ENCODE peak calls at places on chromosomes 16 and 17, in seven cellular contexts. P is uterus, A is breast epithelium, E is A549, O is heart left ventricle, H is stomach, U is prostate gland. X is an unnamed sample.
A peak's percentile ranks its signal among the peaks of the same experiment; 100 is the strongest.

GRCh38 chr17:36994438-36994837 is 45.7 kb downstream of the AATF start:
- DNase-seq in U (no peak), O (no peak), A (no peak), H (no peak), E (no peak), P (no peak), X (no peak)

GRCh38 chr17:45976755-45977505 is 22.1 kb upstream of the STH start:
- DNase-seq in P (no peak), H (no peak), A (no peak), O (no peak), E (no peak), U (no peak), X (no peak)

GRCh38 chr17:44932526-44933097 is 15.0 kb downstream of the KIF18B start:
- DNase-seq in E (no peak), A (peak; percentile 45), P (no peak), O (peak; percentile 20), U (no peak), H (no peak), X (no peak)

GRCh38 chr17:66625321-66625767 is 209.6 kb upstream of the CACNG5 start:
- DNase-seq in H (no peak), U (no peak), P (no peak), A (no peak), E (peak; percentile 85), O (no peak), X (no peak)

GRCh38 chr17:55743103-55743679 is 7.7 kb upstream of the PCTP start:
- DNase-seq in P (no peak), U (peak; percentile 15), A (peak; percentile 61), H (peak; percentile 46), E (peak; percentile 23), O (no peak), X (no peak)

GRCh38 chr16:86074651-86075487 is 175.9 kb downstream of the IRF8 start:
- DNase-seq in H (no peak), E (no peak), O (no peak), U (no peak), P (no peak), A (peak; percentile 43), X (no peak)

GRCh38 chr16:11257131-11257938 is 1.3 kb upstream of the SOCS1 start:
- DNase-seq in E (peak; percentile 91), P (peak; percentile 84), O (peak; percentile 82), H (peak; percentile 74), U (peak; percentile 73), A (peak; percentile 75), X (peak; percentile 86)

GRCh38 chr17:68178831-68179230 is 69.0 kb upstream of the AMZ2 start:
- DNase-seq in A (no peak), E (no peak), O (no peak), H (no peak), P (no peak), U (no peak), X (no peak)

GRCh38 chr17:4476512-4477070 is 22.1 kb upstream of the SPNS2 start:
- DNase-seq in H (peak; percentile 91), E (no peak), A (no peak), U (peak; percentile 31), O (peak; percentile 25), P (no peak), X (no peak)

GRCh38 chr16:83137326-83137770 is 510.6 kb downstream of the CDH13 start:
- DNase-seq in O (no peak), H (peak; percentile 28), U (peak; percentile 12), P (peak; percentile 33), E (no peak), A (no peak), X (no peak)

GRCh38 chr17:1234455-1234854 is 35.8 kb upstream of the BHLHA9 start:
- DNase-seq in E (no peak), H (no peak), O (peak; percentile 40), U (no peak), P (no peak), A (no peak), X (no peak)

DNA sequence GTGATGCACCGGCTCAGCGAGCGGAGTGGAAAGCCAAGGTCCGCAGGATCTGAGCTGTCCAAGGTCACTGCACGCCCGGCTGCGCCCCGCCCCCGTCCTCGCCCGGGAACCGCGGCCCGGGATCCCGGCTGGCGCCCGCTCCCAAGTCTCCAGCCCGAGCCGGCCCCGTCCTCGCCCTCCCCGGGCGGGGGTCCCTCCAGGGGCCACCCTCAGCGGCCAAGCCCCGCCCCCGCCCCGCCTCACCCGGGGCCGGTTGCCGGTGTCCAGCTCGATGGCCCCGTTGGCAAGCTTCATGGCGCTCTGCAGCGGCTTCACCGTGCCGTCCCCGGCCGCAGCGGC is 209 bp downstream of the VPS9D1 start:
- DNase-seq in U (no peak), E (no peak), H (peak; percentile 52), P (no peak), A (no peak), O (peak; percentile 65), X (no peak)
- TF ChIP-seq POLR2A in U (no peak), E (no peak), H (no peak), P (no peak), A (no peak), O (no peak), X (no peak)

GRCh38 chr17:41917957-41918391 is 777 bp downstream of the ACLY start:
- DNase-seq in U (peak; percentile 44), E (no peak), P (peak; percentile 52), O (peak; percentile 68), H (peak; percentile 64), A (peak; percentile 60), X (peak; percentile 16)

GRCh38 chr17:41919165-41919817 is 540 bp upstream of the ACLY start:
- DNase-seq in H (no peak), A (peak; percentile 59), O (no peak), P (no peak), E (peak; percentile 86), U (peak; percentile 57), X (peak; percentile 41)

GRCh38 chr17:41918392-41919164 is at the start of gene ACLY:
- DNase-seq in O (peak; percentile 97), H (peak; percentile 98), A (peak; percentile 96), U (peak; percentile 96), P (peak; percentile 95), E (peak; percentile 98), X (peak; percentile 94)

GRCh38 chr17:41920580-41920955 is 1.8 kb upstream of the ACLY start:
- DNase-seq in H (no peak), A (no peak), E (no peak), O (no peak), U (no peak), P (no peak), X (no peak)

GRCh38 chr17:41919840-41920579 is 1.3 kb upstream of the ACLY start:
- DNase-seq in O (no peak), H (no peak), U (no peak), P (peak; percentile 46), A (no peak), E (no peak), X (no peak)
- H3K4me3 ChIP-seq in O (no peak overlapping the region), H (no peak overlapping the region), U (peak overlapping the region; percentile 82), P (no peak overlapping the region), A (peak overlapping the region; percentile 92), E (peak overlapping the region; percentile 94), X (no peak overlapping the region)

GRCh38 chr16:49856741-49857330 is 924 bp upstream of the ZNF423 start:
- DNase-seq in U (peak; percentile 69), A (peak; percentile 69), H (peak; percentile 74), P (peak; percentile 79), O (peak; percentile 82), E (peak; percentile 79), X (peak; percentile 56)

GRCh38 chr16:49855822-49856740 is at the start of gene ZNF423:
- DNase-seq in E (no peak), U (no peak), A (no peak), O (no peak), P (no peak), H (no peak), X (no peak)

GRCh38 chr16:49854227-49855203 is 1.4 kb downstream of the ZNF423 start:
- DNase-seq in E (peak; percentile 31), O (no peak), U (no peak), A (no peak), H (no peak), P (no peak), X (no peak)

GRCh38 chr16:49857423-49858181 is 1.7 kb upstream of the ZNF423 start:
- DNase-seq in A (no peak), E (peak; percentile 87), O (peak; percentile 62), H (peak; percentile 56), P (peak; percentile 57), U (no peak), X (no peak)

GRCh38 chr16:49855280-49855821 is 561 bp downstream of the ZNF423 start:
- DNase-seq in E (peak; percentile 31), P (peak; percentile 87), A (peak; percentile 85), H (peak; percentile 88), U (peak; percentile 84), O (peak; percentile 91), X (peak; percentile 70)
- TF ChIP-seq POLR2A in E (no peak), P (peak; percentile 81), A (peak; percentile 14), H (no peak), U (peak; percentile 63), O (no peak), X (peak; percentile 83)

DNA sequence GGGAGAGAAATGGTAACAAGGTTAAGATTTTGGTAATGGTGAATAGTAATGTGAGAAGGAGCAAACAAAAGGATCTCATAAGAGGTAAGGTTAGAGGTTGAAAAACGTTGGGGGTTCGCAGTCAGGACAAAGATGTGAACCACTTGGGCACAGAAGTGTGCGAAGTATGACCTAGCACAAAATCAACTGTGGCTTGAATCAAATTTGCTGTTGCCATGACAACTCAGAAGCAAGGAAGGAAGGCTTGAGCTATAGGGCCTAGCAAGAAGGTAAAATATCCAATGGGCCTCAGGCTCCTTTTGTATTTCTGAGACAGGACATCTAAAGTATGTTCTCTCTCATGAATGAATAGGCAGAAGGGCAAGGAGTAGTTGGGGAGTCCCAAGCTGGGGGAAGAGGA is 24.5 kb upstream of the TEKT1 start:
- DNase-seq in E (no peak), H (no peak), A (no peak), U (no peak), O (no peak), P (no peak), X (no peak)
- H3K4me3 ChIP-seq in E (no peak overlapping the region), H (no peak overlapping the region), A (no peak overlapping the region), U (no peak overlapping the region), O (no peak overlapping the region), P (no peak overlapping the region), X (no peak overlapping the region)